ENCODE peak calls at places on chromosomes 3 and 15, in eight cellular contexts. V is NCI-H1105; N is OCI-LY7; L is erythroblast; S is stimulated activated CD8-positive, alpha-beta memory T cell treated with anti-CD3 and anti-CD28 coated beads, Interleukin-15, amount 100 ng/mL, for 24 hours; F is GM23248; B is NCI-H1694; J is epithelial cell of esophagus. M is an unnamed sample.

GRCh38 chr3:69649713-69650419 is 89.4 kb upstream of the MITF start:
- DNase-seq in V (no peak), N (no peak), L (no peak), S (no peak), F (peak; percentile 49), B (no peak), J (no peak), M (no peak)

GRCh38 chr3:125319765-125320164 is 55.4 kb downstream of the ZNF148 start:
- DNase-seq in V (no peak), N (no peak), L (no peak), S (no peak), F (no peak), B (no peak), J (no peak), M (no peak)

GRCh38 chr3:127234784-127235183 is 41.9 kb downstream of the PRR23E start:
- DNase-seq in V (no peak), N (no peak), L (no peak), S (no peak), F (no peak), B (no peak), J (peak; percentile 37), M (no peak)

GRCh38 chr15:35885870-35886269 is 339.9 kb upstream of the DPH6 start:
- DNase-seq in V (no peak), N (no peak), L (no peak), S (no peak), F (no peak), B (no peak), J (peak; percentile 77), M (no peak)

GRCh38 chr3:144921710-144922109 is 950.1 kb downstream of the DIPK2A start:
- DNase-seq in V (no peak), N (no peak), L (no peak), S (no peak), F (no peak), B (peak; percentile 37), J (no peak), M (no peak)

GRCh38 chr15:62163847-62164499 is 1.1 kb downstream of the C2CD4B start:
- DNase-seq in V (no peak), N (no peak), L (no peak), S (no peak), F (peak; percentile 20), B (no peak), J (peak; percentile 7), M (no peak)

GRCh38 chr3:183298708-183299153 is 45.7 kb downstream of the B3GNT5 start:
- DNase-seq in V (no peak), N (no peak), L (peak; percentile 43), S (no peak), F (peak; percentile 95), B (peak; percentile 88), J (peak; percentile 86), M (no peak)

GRCh38 chr3:182783106-182783505 is 10.2 kb upstream of the ATP11B start:
- DNase-seq in V (no peak), N (no peak), L (no peak), S (no peak), F (no peak), B (no peak), J (no peak), M (no peak)

GRCh38 chr15:70410371-70410975 is 312.8 kb upstream of the TLE3 start:
- DNase-seq in V (no peak), N (no peak), L (no peak), S (no peak), F (no peak), B (no peak), J (peak; percentile 38), M (no peak)

GRCh38 chr3:61464785-61465184 is 96.6 kb upstream of the PTPRG start:
- DNase-seq in V (no peak), N (no peak), L (no peak), S (no peak), F (no peak), B (no peak), J (no peak), M (no peak)

GRCh38 chr15:66369773-66370651 is 13.5 kb upstream of the TIPIN start:
- DNase-seq in V (no peak), N (peak; percentile 82), L (no peak), S (no peak), F (peak; percentile 2), B (no peak), J (peak; percentile 35), M (peak; percentile 23)

GRCh38 chr3:24495334-24495994 is 814 bp upstream of the THRB start:
- DNase-seq in V (no peak), N (no peak), L (peak; percentile 14), S (no peak), F (peak; percentile 59), B (no peak), J (peak; percentile 69), M (peak; percentile 48)

GRCh38 chr15:96166223-96167200 is 164.0 kb upstream of the NR2F2 start:
- DNase-seq in V (no peak), N (no peak), L (no peak), S (no peak), F (no peak), B (no peak), J (no peak), M (no peak)

GRCh38 chr3:19025441-19025840 is 122.9 kb upstream of the KCNH8 start:
- DNase-seq in V (no peak), N (no peak), L (no peak), S (no peak), F (no peak), B (no peak), J (peak; percentile 9), M (no peak)

GRCh38 chr15:59996498-59997041 is 7.5 kb upstream of the FOXB1 start:
- DNase-seq in V (no peak), N (no peak), L (no peak), S (no peak), F (no peak), B (no peak), J (no peak), M (no peak)

GRCh38 chr15:64634020-64634419 is 141.4 kb downstream of the RBPMS2 start:
- DNase-seq in V (no peak), N (no peak), L (no peak), S (no peak), F (no peak), B (no peak), J (no peak), M (no peak)

GRCh38 chr3:188946837-188947236 is 224.9 kb upstream of the TPRG1 start:
- DNase-seq in V (no peak), N (no peak), L (no peak), S (no peak), F (peak; percentile 65), B (no peak), J (no peak), M (no peak)

GRCh38 chr3:101518421-101518871 is 5.4 kb upstream of the SENP7 start:
- DNase-seq in V (no peak), N (peak; percentile 38), L (no peak), S (no peak), F (no peak), B (no peak), J (peak; percentile 95), M (no peak)

GRCh38 chr3:189862385-189863023 is 231.3 kb downstream of the TP63 start:
- DNase-seq in V (no peak), N (no peak), L (no peak), S (no peak), F (peak; percentile 61), B (no peak), J (peak; percentile 61), M (no peak)

M was measured in germinal center.